ENCODE peak calls at places on chromosomes 4 and X, in six cellular contexts. One of them, this sample, is unnamed.

GRCh38 chrX:39195156-39195555 is 393.9 kb downstream of the MID1IP1 start:
- DNase-seq in K562: no peak
- DNase-seq in endothelial cell of umbilical vein: no peak
- DNase-seq in HCT116: no peak
- DNase-seq in HepG2: no peak
- DNase-seq in GM12878: no peak
- DNase-seq in this sample: no peak

GRCh38 chrX:9133426-9133825 is 99.5 kb upstream of the FAM9B start:
- DNase-seq in GM12878: no peak
- DNase-seq in K562: no peak
- DNase-seq in HepG2: no peak
- DNase-seq in HCT116: no peak
- DNase-seq in endothelial cell of umbilical vein: no peak
- DNase-seq in this sample: no peak

GRCh38 chrX:137432609-137433008 is 133.3 kb upstream of the ZIC3 start:
- DNase-seq in endothelial cell of umbilical vein: no peak
- DNase-seq in HCT116: no peak
- DNase-seq in HepG2: peak
- DNase-seq in GM12878: no peak
- DNase-seq in K562: peak
- DNase-seq in this sample: no peak

GRCh38 chrX:38347136-38347535 is 5.3 kb upstream of the OTC start:
- DNase-seq in HepG2: no peak
- DNase-seq in GM12878: no peak
- DNase-seq in HCT116: no peak
- DNase-seq in K562: no peak
- DNase-seq in endothelial cell of umbilical vein: peak
- DNase-seq in this sample: no peak

GRCh38 chr4:110085131-110085530 is 113.3 kb downstream of the ELOVL6 start:
- DNase-seq in HepG2: peak
- DNase-seq in K562: peak
- DNase-seq in endothelial cell of umbilical vein: peak
- DNase-seq in HCT116: no peak
- DNase-seq in GM12878: no peak
- DNase-seq in this sample: peak

GRCh38 chr4:1488831-1489638 is 82.8 kb upstream of the NKX1-1 start:
- DNase-seq in GM12878: no peak
- DNase-seq in endothelial cell of umbilical vein: no peak
- DNase-seq in HCT116: no peak
- DNase-seq in K562: no peak
- DNase-seq in HepG2: no peak
- DNase-seq in this sample: no peak

GRCh38 chr4:88585908-88586307 is 6.4 kb upstream of the HERC3 start:
- DNase-seq in endothelial cell of umbilical vein: no peak
- DNase-seq in K562: no peak
- DNase-seq in GM12878: no peak
- DNase-seq in HCT116: no peak
- DNase-seq in HepG2: no peak
- DNase-seq in this sample: no peak

GRCh38 chrX:69289046-69289838 is 124.0 kb upstream of the PJA1 start:
- DNase-seq in GM12878: no peak
- DNase-seq in K562: no peak
- DNase-seq in HCT116: no peak
- DNase-seq in HepG2: no peak
- DNase-seq in endothelial cell of umbilical vein: no peak
- DNase-seq in this sample: no peak

GRCh38 chr4:95833652-95834276 is 6.1 kb upstream of the PDHA2 start:
- DNase-seq in GM12878: no peak
- DNase-seq in K562: no peak
- DNase-seq in HepG2: no peak
- DNase-seq in endothelial cell of umbilical vein: no peak
- DNase-seq in HCT116: no peak
- DNase-seq in this sample: peak

GRCh38 chr4:93617596-93617995 is 211.0 kb upstream of the ATOH1 start:
- DNase-seq in K562: no peak
- DNase-seq in GM12878: no peak
- DNase-seq in HCT116: no peak
- DNase-seq in HepG2: no peak
- DNase-seq in endothelial cell of umbilical vein: no peak
- DNase-seq in this sample: no peak

GRCh38 chrX:119272882-119273806 is 37.1 kb downstream of the PGRMC1 start:
- DNase-seq in endothelial cell of umbilical vein: peak
- DNase-seq in K562: peak
- DNase-seq in GM12878: no peak
- DNase-seq in HCT116: no peak
- DNase-seq in HepG2: no peak
- DNase-seq in this sample: no peak

GRCh38 chr4:7394681-7395451 is 39.9 kb downstream of the PSAPL1 start:
- DNase-seq in GM12878: no peak
- DNase-seq in K562: no peak
- DNase-seq in HCT116: no peak
- DNase-seq in HepG2: no peak
- DNase-seq in endothelial cell of umbilical vein: no peak
- DNase-seq in this sample: no peak

GRCh38 chrX:16882188-16882587 is 12.0 kb upstream of the RBBP7 start:
- DNase-seq in endothelial cell of umbilical vein: peak
- DNase-seq in K562: peak
- DNase-seq in HepG2: no peak
- DNase-seq in GM12878: no peak
- DNase-seq in HCT116: no peak
- DNase-seq in this sample: no peak

GRCh38 chrX:69503835-69504625 is at the start of gene NALF2:
- DNase-seq in HepG2: peak
- DNase-seq in GM12878: no peak
- DNase-seq in HCT116: peak
- DNase-seq in endothelial cell of umbilical vein: peak
- DNase-seq in K562: no peak
- DNase-seq in this sample: no peak

GRCh38 chr4:7648813-7649395 is 214.2 kb upstream of the PSAPL1 start:
- DNase-seq in HCT116: no peak
- DNase-seq in endothelial cell of umbilical vein: no peak
- DNase-seq in HepG2: no peak
- DNase-seq in GM12878: no peak
- DNase-seq in K562: no peak
- DNase-seq in this sample: no peak

GRCh38 chr4:184824776-184825393 is 883 bp downstream of the ACSL1 start:
- DNase-seq in HepG2: no peak
- DNase-seq in HCT116: no peak
- DNase-seq in K562: no peak
- DNase-seq in endothelial cell of umbilical vein: peak
- DNase-seq in GM12878: no peak
- DNase-seq in this sample: no peak

GRCh38 chrX:44291468-44292116 is 51.9 kb downstream of the EFHC2 start:
- DNase-seq in HCT116: no peak
- DNase-seq in GM12878: no peak
- DNase-seq in HepG2: no peak
- DNase-seq in endothelial cell of umbilical vein: no peak
- DNase-seq in K562: no peak
- DNase-seq in this sample: no peak

DNA sequence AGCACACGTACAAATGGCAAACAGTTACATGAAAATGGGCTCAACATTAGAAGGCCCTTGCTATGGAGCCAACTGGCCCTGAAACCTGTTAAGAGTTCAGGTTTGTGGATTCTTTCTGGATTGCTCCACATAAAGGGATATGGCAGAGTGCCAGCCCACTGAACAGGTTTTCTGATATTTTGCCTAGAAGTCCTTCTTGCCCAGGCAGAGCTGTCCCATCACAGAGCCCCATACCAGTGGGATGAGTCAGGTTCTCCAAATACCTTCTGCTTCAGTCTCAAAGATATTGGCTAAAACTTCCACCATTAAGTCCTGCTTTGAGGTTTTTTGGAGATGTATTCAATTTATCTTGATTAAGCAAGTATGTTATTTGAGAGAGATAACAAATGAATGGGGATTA is 146.8 kb upstream of the IL1RAPL2 start:
- DNase-seq in K562: no peak
- DNase-seq in HCT116: no peak
- DNase-seq in endothelial cell of umbilical vein: no peak
- DNase-seq in HepG2: no peak
- DNase-seq in GM12878: no peak
- DNase-seq in this sample: no peak
- H3K9ac ChIP-seq in K562: no peak
- H3K9ac ChIP-seq in HCT116: no peak
- H3K9ac ChIP-seq in endothelial cell of umbilical vein: no peak
- H3K9ac ChIP-seq in HepG2: no peak
- H3K9ac ChIP-seq in GM12878: no peak
- H3K9ac ChIP-seq in this sample: no peak

GRCh38 chr4:71550220-71551190 is 211.7 kb downstream of the SLC4A4 start:
- DNase-seq in HepG2: no peak
- DNase-seq in GM12878: no peak
- DNase-seq in HCT116: no peak
- DNase-seq in endothelial cell of umbilical vein: no peak
- DNase-seq in K562: no peak
- DNase-seq in this sample: no peak
- TF ChIP-seq POLR2AphosphoS5 in HepG2: no peak
- TF ChIP-seq POLR2AphosphoS5 in GM12878: no peak
- TF ChIP-seq POLR2AphosphoS5 in HCT116: no peak
- TF ChIP-seq POLR2AphosphoS5 in endothelial cell of umbilical vein: no peak
- TF ChIP-seq POLR2AphosphoS5 in K562: no peak
- TF ChIP-seq POLR2AphosphoS5 in this sample: no peak

GRCh38 chr4:41442818-41443217 is 95.1 kb upstream of the LIMCH1 start:
- DNase-seq in K562: no peak
- DNase-seq in HCT116: no peak
- DNase-seq in HepG2: no peak
- DNase-seq in endothelial cell of umbilical vein: peak
- DNase-seq in GM12878: no peak
- DNase-seq in this sample: no peak

GRCh38 chr4:41448935-41449334 is 89.0 kb upstream of the LIMCH1 start:
- DNase-seq in K562: no peak
- DNase-seq in HepG2: peak
- DNase-seq in endothelial cell of umbilical vein: no peak
- DNase-seq in HCT116: no peak
- DNase-seq in GM12878: no peak
- DNase-seq in this sample: no peak

GRCh38 chr4:41438564-41438963 is 99.4 kb upstream of the LIMCH1 start:
- DNase-seq in K562: no peak
- DNase-seq in endothelial cell of umbilical vein: no peak
- DNase-seq in HCT116: no peak
- DNase-seq in HepG2: no peak
- DNase-seq in GM12878: no peak
- DNase-seq in this sample: no peak

GRCh38 chr4:41446391-41446790 is 91.6 kb upstream of the LIMCH1 start:
- DNase-seq in K562: no peak
- DNase-seq in HepG2: no peak
- DNase-seq in GM12878: no peak
- DNase-seq in endothelial cell of umbilical vein: no peak
- DNase-seq in HCT116: no peak
- DNase-seq in this sample: no peak

DNA sequence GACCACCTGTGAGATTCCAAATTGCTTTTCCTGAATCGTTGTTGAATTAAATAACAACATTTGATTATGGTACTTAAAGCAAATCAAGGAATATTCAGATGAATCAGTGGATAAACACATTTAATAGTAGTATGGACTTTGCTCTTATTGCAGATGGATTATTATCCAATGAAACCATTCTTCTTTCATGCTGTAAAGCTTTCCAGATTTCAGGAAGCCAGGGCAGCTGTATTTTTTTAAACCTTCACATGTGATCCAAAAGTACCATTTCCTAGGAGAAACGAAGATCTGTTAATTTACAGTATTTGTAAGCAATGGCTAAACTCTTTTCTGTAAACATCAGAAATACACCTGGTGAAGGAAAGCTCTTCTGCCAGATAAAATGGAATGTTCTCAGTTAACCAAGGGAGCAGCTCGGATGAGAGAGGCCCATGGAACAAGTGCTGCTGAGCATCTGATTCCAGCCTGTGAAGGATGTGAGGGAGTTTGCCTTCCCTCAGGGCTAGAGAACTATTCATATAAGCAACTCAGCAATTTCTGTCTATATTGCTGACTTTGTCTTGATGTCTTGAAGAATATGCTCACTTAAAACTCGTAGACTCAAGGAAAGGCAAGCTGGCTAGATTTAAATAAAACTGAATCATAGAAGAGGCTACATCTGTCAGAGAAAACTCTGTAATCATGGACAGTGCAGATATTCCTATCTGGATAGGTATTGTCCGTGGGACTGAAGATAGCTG is 94.4 kb upstream of the LIMCH1 start:
- DNase-seq in GM12878: no peak
- DNase-seq in HCT116: no peak
- DNase-seq in HepG2: no peak
- DNase-seq in endothelial cell of umbilical vein: peak
- DNase-seq in K562: no peak
- DNase-seq in this sample: no peak
- H3K9ac ChIP-seq in GM12878: no peak
- H3K9ac ChIP-seq in HCT116: no peak
- H3K9ac ChIP-seq in HepG2: no peak
- H3K9ac ChIP-seq in endothelial cell of umbilical vein: no peak
- H3K9ac ChIP-seq in K562: no peak
- H3K9ac ChIP-seq in this sample: no peak

DNA sequence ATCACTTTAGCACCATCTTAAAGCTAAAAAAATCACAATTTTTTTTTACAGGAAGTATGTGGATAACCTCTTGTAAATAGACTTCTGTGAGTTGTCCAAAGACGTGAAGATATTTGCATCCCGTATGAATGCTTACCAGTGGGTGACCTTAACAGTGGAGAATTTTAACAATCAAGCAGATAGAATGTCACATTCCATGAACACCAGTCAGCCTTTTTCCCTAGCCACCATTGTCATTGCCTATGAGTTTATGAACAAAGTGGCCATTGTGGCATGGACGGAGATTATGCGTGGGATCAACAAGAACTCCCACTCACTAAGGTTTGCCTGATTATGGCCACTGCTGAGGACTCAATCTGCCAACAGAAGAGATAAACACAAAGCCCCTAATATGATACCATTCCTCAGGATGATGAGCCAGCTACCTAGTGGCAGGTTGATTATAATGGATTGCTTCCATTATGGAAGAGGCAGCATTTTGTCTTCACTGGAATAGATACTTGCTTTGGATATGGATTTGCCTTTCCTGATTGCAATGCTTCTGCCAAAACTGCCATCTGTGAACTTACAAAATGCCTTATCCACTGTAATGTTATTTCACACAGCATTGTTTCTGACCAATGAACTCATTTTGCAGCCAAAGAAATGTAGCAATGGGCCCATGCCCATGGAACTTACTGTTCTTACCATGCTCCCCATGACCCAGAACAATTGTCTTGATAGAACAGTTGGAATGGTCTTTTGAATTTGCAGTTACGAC is 830.9 kb upstream of the NDST4 start:
- DNase-seq in GM12878: no peak
- DNase-seq in K562: no peak
- DNase-seq in HCT116: no peak
- DNase-seq in endothelial cell of umbilical vein: no peak
- DNase-seq in HepG2: no peak
- DNase-seq in this sample: no peak
- TF ChIP-seq POLR2AphosphoS5 in GM12878: no peak
- TF ChIP-seq POLR2AphosphoS5 in K562: no peak
- TF ChIP-seq POLR2AphosphoS5 in HCT116: no peak
- TF ChIP-seq POLR2AphosphoS5 in endothelial cell of umbilical vein: no peak
- TF ChIP-seq POLR2AphosphoS5 in HepG2: no peak
- TF ChIP-seq POLR2AphosphoS5 in this sample: no peak

This sample was measured in SK-N-MC.